ENCODE peak calls at places on chromosomes 12 and 14, in nine cellular contexts. Z is activated T-helper 9 cell treated with anti-CD3 and anti-CD28 coated beads, Interleukin-2, amount 50 U/mL, for 16 hours; W is adipocyte; P is NCI-H1694; A is GM12892; U is GM23248; E is dermis blood vessel endothelial cell; D is AG08395; T is stomach. O is an unnamed sample.

GRCh38 chr12:43501705-43502104 is 50.3 kb downstream of the ADAMTS20 start:
- DNase-seq in E (peak; percentile 18), P (no peak), A (no peak), W (peak; percentile 76), Z (no peak), T (no peak), U (peak; percentile 55), D (peak; percentile 26), O (no peak)

GRCh38 chr14:81164167-81164774 is 56.5 kb downstream of the GTF2A1 start:
- DNase-seq in D (peak; percentile 77), Z (peak; percentile 21), W (peak; percentile 50), U (peak; percentile 75), A (peak; percentile 13), P (peak; percentile 97), E (peak; percentile 67), T (peak; percentile 46), O (peak; percentile 70)

GRCh38 chr14:24052656-24053547 is 1.1 kb downstream of the CARMIL3 start:
- DNase-seq in E (no peak), T (no peak), A (peak; percentile 8), P (no peak), Z (peak; percentile 56), U (peak; percentile 59), D (no peak), W (no peak), O (peak; percentile 83)

GRCh38 chr14:99578541-99579044 is 25.4 kb downstream of the CCDC85C start:
- DNase-seq in E (no peak), P (no peak), A (no peak), U (peak; percentile 40), T (no peak), Z (no peak), W (no peak), D (no peak), O (no peak)

GRCh38 chr14:58899317-58899713 is 261.6 kb downstream of the DACT1 start:
- DNase-seq in T (no peak), D (peak; percentile 61), A (no peak), Z (no peak), W (peak; percentile 87), U (peak; percentile 90), P (no peak), E (no peak), O (no peak)

GRCh38 chr12:6845395-6845794 is 4.7 kb downstream of the GNB3 start:
- DNase-seq in W (no peak), A (no peak), T (no peak), P (no peak), E (no peak), D (no peak), Z (no peak), U (no peak), O (no peak)

GRCh38 chr12:122865268-122866231 is 30.3 kb downstream of the HIP1R start:
- DNase-seq in P (no peak), A (peak; percentile 37), W (no peak), U (peak; percentile 38), E (peak; percentile 71), T (peak; percentile 83), D (no peak), Z (no peak), O (no peak)

GRCh38 chr12:71746983-71747611 is 7.6 kb upstream of the RAB21 start:
- DNase-seq in U (peak; percentile 80), T (peak; percentile 33), E (peak; percentile 74), W (peak; percentile 86), A (no peak), Z (peak; percentile 10), D (peak; percentile 57), P (peak; percentile 12), O (peak; percentile 75)

GRCh38 chr12:6872073-6873048 is 742 bp downstream of the SPSB2 start:
- DNase-seq in Z (peak; percentile 75), W (peak; percentile 94), U (peak; percentile 89), E (peak; percentile 86), A (peak; percentile 80), T (peak; percentile 88), P (peak; percentile 61), D (peak; percentile 84), O (peak; percentile 94)

GRCh38 chr12:56521209-56521589 is 421 bp upstream of the RBMS2 start:
- DNase-seq in A (no peak), E (no peak), T (no peak), W (no peak), P (no peak), Z (no peak), U (peak; percentile 45), D (no peak), O (no peak)

GRCh38 chr12:3097186-3097804 is 20.1 kb downstream of the TSPAN9 start:
- DNase-seq in W (peak; percentile 41), U (no peak), D (no peak), Z (no peak), T (peak; percentile 64), P (no peak), E (peak; percentile 87), A (no peak), O (no peak)